ENCODE peak calls at places on chromosomes 6 and 20, in four cellular contexts. V is naive thymus-derived CD4-positive, alpha-beta T cell; X is cardiac muscle cell; E is CD4-positive, alpha-beta memory T cell. G is an unnamed sample.

GRCh38 chr20:2865630-2866029 is 7.7 kb upstream of the PTPRA start:
- DNase-seq in V (peak; percentile 26), X (no peak), E (no peak), G (no peak)

GRCh38 chr6:80690611-80691090 is 584.2 kb downstream of the BCKDHB start:
- DNase-seq in V (no peak), X (no peak), E (no peak), G (no peak)

GRCh38 chr6:158762787-158763439 is 56.3 kb downstream of the EZR start:
- DNase-seq in V (no peak), X (peak; percentile 27), E (no peak), G (no peak)

GRCh38 chr6:101178748-101179147 is 214.8 kb upstream of the GRIK2 start:
- DNase-seq in V (no peak), X (no peak), E (no peak), G (no peak)

GRCh38 chr20:5073154-5074049 is 46.4 kb downstream of the PCNA start:
- DNase-seq in V (no peak), X (no peak), E (no peak), G (no peak)

GRCh38 chr6:17096076-17096475 is 5.8 kb upstream of the STMND1 start:
- DNase-seq in V (no peak), X (no peak), E (no peak), G (no peak)

GRCh38 chr6:63584125-63584514 is 11.8 kb downstream of the LOC128125822 start:
- DNase-seq in V (no peak), X (no peak), E (no peak), G (no peak)

GRCh38 chr6:110874880-110875547 is 429 bp downstream of the AMD1 start:
- DNase-seq in V (peak; percentile 73), X (no peak), E (no peak), G (peak; percentile 32)

GRCh38 chr20:31594002-31594557 is 11.0 kb upstream of the ID1 start:
- DNase-seq in V (no peak), X (no peak), E (no peak), G (no peak)

GRCh38 chr6:98572579-98572978 is 261.8 kb upstream of the POU3F2 start:
- DNase-seq in V (no peak), X (no peak), E (no peak), G (no peak)

GRCh38 chr6:50851269-50851847 is 32.7 kb downstream of the TFAP2B start:
- DNase-seq in V (no peak), X (peak; percentile 7), E (no peak), G (no peak)

GRCh38 chr20:2470051-2470431 is 548 bp downstream of the SNRPB start:
- DNase-seq in V (no peak), X (peak; percentile 56), E (peak; percentile 66), G (peak; percentile 3)

GRCh38 chr6:39700362-39700761 is 24.8 kb downstream of the KIF6 start:
- DNase-seq in V (no peak), X (no peak), E (no peak), G (no peak)

GRCh38 chr20:39111359-39112195 is 149.4 kb downstream of the DHX35 start:
- DNase-seq in V (no peak), X (no peak), E (no peak), G (no peak)

GRCh38 chr6:128899651-128900050 is 16.7 kb downstream of the LAMA2 start:
- DNase-seq in V (no peak), X (no peak), E (no peak), G (no peak)

GRCh38 chr20:25858495-25859425 is 162.1 kb upstream of the ZNF337 start:
- DNase-seq in V (no peak), X (no peak), E (no peak), G (no peak)

GRCh38 chr20:10536531-10536930 is 101.4 kb downstream of the SLX4IP start:
- DNase-seq in V (no peak), X (no peak), E (no peak), G (no peak)

GRCh38 chr6:165616116-165616515 is 46.9 kb downstream of the PDE10A start:
- DNase-seq in V (no peak), X (no peak), E (no peak), G (no peak)
- H3K4me3 ChIP-seq in V (no peak overlapping the region), X (no peak overlapping the region), E (no peak overlapping the region), G (no peak overlapping the region)

GRCh38 chr6:27290850-27291208 is 21.2 kb downstream of the POM121L2 start:
- DNase-seq in V (no peak), X (no peak), E (no peak), G (no peak)

GRCh38 chr6:27288136-27289044 is 23.7 kb downstream of the POM121L2 start:
- DNase-seq in V (no peak), X (peak; percentile 27), E (no peak), G (no peak)

GRCh38 chr6:27286141-27286540 is 25.9 kb downstream of the POM121L2 start:
- DNase-seq in V (no peak), X (no peak), E (no peak), G (no peak)

GRCh38 chr6:27290065-27290849 is 21.8 kb downstream of the POM121L2 start:
- DNase-seq in V (no peak), X (peak; percentile 19), E (no peak), G (no peak)

DNA sequence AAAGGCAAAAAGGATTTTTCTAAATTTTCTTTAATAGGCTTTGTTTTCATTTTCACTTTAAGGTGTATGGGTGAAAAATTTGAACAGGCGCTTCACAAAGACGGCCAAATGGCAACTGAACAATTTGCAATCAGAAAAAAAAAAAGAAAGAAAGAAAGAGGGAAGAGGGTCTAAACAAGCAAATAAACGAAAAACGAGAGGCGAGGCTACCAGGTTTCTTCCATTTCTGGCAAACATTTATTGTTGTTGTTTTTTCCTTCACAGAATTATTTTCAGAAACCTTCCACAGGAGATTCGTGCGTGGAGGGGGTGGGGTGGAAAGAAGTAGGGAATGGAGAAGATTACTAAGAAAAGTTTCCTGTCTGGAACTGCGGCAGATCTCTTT is 24.3 kb downstream of the POM121L2 start:
- DNase-seq in V (no peak), X (no peak), E (no peak), G (no peak)
- H3K4me3 ChIP-seq in V (no peak overlapping the region), X (peak overlapping the region; percentile 31), E (no peak overlapping the region), G (no peak overlapping the region)

GRCh38 chr6:138105446-138105845 is 1.8 kb downstream of the PERP start:
- DNase-seq in V (no peak), X (no peak), E (no peak), G (no peak)
- H3K4me3 ChIP-seq in V (no peak overlapping the region), X (peak overlapping the region; percentile 78), E (no peak overlapping the region), G (no peak overlapping the region)

DNA sequence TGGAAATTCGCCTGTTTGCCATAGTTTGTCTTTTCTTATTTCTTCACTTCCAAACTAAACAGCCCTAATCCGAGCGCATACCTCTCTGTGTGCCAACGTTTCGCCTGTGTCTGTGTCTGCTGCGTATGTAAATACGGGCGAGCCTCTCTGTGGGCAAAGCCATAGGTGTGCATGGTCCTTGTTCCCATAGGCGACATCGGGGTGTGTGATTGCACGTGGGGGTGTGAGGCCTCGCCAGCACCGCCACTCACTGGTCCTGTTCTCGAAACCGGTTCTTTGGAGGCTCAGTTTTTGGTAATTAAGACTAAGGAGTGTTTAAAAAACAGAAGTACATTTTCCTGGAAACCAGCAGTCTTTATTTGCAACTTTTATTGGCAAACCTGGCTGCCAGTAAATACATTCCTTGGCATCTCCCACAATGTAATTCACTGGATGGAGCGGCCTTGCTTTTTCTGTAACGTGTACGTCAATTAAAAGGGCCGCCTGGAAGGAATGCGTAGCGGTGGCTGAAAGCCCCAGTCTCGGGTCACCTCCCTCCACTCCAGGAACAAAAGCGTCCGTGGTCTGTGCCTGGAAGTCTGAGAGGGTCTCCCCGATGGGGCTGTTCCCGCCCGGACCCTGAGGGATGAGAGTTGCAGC is 5.9 kb upstream of the FOXC1 start:
- DNase-seq in V (no peak), X (no peak), E (no peak), G (no peak)
- H3K4me3 ChIP-seq in V (no peak overlapping the region), X (peak overlapping the region; percentile 42), E (no peak overlapping the region), G (peak overlapping the region; percentile 44)

DNA sequence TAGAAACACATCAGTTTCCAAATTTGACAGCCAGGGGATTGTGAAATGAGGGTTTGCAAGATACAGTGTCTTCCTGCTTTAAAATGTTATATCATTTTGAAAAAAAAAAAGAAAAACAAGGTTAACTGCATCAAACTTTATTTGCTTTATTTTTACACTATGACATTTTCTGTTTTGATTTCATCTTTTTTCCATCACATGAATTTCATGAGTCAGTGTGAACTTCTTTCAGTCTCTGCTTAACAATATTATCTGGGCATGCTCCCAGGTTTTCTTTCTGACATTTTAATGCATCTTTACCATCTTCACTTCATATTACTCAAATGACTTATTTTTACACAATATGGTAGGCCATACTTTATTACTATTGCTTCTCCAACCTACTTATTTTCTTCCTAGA is 1.9 kb downstream of the NCOA7 start:
- DNase-seq in V (no peak), X (no peak), E (no peak), G (no peak)
- H3K4me3 ChIP-seq in V (no peak overlapping the region), X (no peak overlapping the region), E (no peak overlapping the region), G (no peak overlapping the region)

DNA sequence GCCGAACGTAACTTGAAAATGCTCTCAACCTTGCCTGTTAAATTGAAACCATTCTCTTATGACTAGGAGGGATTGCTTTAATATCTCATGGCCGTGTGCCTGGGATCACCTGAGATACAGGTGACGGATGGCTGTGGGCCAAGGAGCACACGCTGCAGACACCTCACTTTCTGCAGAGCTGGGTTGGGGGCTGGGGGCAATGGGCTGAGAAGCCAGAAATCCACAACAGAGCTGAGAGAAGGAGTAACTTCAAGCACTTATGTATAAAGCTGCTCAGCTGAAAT is 170.9 kb downstream of the DTNBP1 start:
- DNase-seq in V (no peak), X (no peak), E (no peak), G (no peak)
- H3K4me3 ChIP-seq in V (no peak overlapping the region), X (no peak overlapping the region), E (no peak overlapping the region), G (no peak overlapping the region)

DNA sequence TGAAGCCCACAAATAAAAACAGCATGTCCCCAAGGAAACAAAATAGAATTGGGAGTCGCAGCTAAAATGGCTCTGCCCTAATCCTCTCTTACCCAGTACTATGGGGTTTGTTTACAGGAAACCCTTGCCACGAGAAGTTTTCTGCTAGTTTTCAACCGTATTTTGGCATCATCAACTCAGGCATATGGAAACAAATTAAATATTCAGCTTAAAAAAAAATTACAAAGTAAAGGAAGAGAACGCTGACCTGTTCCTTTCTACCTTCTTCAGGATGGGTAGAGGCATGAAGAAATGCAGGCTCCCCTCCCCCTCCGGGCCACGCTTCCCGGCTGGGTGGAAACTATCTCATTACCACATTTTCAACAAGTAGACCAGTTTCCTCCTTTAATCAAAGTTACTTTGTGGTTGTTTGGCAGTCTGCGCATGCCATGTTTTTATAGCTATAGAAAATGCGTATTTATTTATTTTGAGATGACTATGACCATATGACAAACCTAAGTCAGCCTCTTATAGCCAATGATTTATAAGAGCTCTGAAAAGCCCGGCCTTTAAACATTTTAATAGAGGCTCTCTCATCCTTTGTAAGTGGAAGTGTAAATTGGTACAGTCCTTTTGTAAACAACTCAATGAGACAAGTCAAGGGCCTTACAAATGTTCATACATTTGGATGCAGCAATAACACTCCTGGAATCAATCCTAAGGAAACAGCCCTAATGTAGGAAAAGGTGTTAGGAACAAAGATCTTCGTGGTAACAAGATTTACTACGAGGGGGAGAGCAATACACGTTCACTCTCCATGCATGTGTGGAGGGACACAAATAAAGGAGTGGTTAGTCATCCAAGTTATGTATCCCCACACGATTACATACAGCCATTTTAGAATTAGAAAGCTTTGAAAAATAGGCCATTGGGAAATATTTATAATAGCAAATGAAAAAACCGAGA is 16.1 kb upstream of the ZNF217 start:
- DNase-seq in V (peak; percentile 81), X (no peak), E (peak; percentile 87), G (no peak)
- H3K4me3 ChIP-seq in V (peak overlapping the region; percentile 49), X (no peak overlapping the region), E (peak overlapping the region; percentile 38), G (no peak overlapping the region)

DNA sequence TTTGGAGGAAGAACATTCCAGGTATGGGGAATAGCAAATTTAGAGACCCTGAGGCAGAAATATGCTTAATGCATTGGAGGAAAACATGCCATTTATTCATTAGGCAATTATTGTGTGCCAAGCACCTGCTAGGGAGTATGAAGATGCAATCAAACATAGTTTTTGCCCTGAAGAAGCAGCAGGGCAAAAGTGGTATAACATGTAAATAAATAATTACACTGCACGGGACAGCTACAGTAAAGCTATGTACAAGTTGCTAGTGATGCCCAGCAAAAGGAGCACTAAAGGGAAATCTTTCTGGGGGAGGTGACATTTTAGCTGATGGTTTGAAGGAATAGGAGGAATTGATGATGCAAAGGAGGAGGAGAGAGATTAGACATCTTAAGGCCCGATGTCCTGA is 626 bp upstream of the TJAP1 start:
- DNase-seq in V (no peak), X (no peak), E (no peak), G (no peak)
- H3K4me3 ChIP-seq in V (peak overlapping the region; percentile 83), X (peak overlapping the region; percentile 87), E (peak overlapping the region; percentile 31), G (no peak overlapping the region)